ENCODE peak calls at places on chromosomes 4 and X, in five cellular contexts. One of them, this sample, is unnamed.

GRCh38 chr4:6988016-6988715 is 55.0 kb upstream of the TADA2B start:
- DNase-seq in GM03348: no peak
- DNase-seq in NCI-H2171 treated with DMSO at 0.1 percent for 48 hours: no peak
- DNase-seq in pancreas: no peak
- DNase-seq in amniotic stem cell: no peak
- DNase-seq in this sample: no peak

GRCh38 chr4:165505991-165506779 is 127.4 kb downstream of the CPE start:
- DNase-seq in GM03348: peak; percentile 52
- DNase-seq in amniotic stem cell: peak; percentile 24
- DNase-seq in NCI-H2171 treated with DMSO at 0.1 percent for 48 hours: no peak
- DNase-seq in pancreas: no peak
- DNase-seq in this sample: no peak

GRCh38 chrX:79081895-79082512 is 62.5 kb upstream of the GPR174 start:
- DNase-seq in amniotic stem cell: no peak
- DNase-seq in pancreas: no peak
- DNase-seq in GM03348: peak; percentile 29
- DNase-seq in NCI-H2171 treated with DMSO at 0.1 percent for 48 hours: no peak
- DNase-seq in this sample: peak; percentile 68

GRCh38 chrX:34521563-34521962 is 135.5 kb downstream of the TMEM47 start:
- DNase-seq in amniotic stem cell: no peak
- DNase-seq in NCI-H2171 treated with DMSO at 0.1 percent for 48 hours: no peak
- DNase-seq in pancreas: no peak
- DNase-seq in GM03348: peak; percentile 2
- DNase-seq in this sample: no peak

GRCh38 chr4:11704136-11704535 is 275.4 kb upstream of the HS3ST1 start:
- DNase-seq in pancreas: no peak
- DNase-seq in GM03348: no peak
- DNase-seq in NCI-H2171 treated with DMSO at 0.1 percent for 48 hours: no peak
- DNase-seq in amniotic stem cell: no peak
- DNase-seq in this sample: no peak

GRCh38 chrX:70769659-70770232 is 138.8 kb downstream of the TEX11 start:
- DNase-seq in pancreas: no peak
- DNase-seq in NCI-H2171 treated with DMSO at 0.1 percent for 48 hours: no peak
- DNase-seq in amniotic stem cell: no peak
- DNase-seq in GM03348: peak; percentile 10
- DNase-seq in this sample: peak; percentile 8

GRCh38 chrX:153687121-153688039 is at the start of gene SLC6A8:
- DNase-seq in pancreas: peak; percentile 88
- DNase-seq in GM03348: peak; percentile 92
- DNase-seq in amniotic stem cell: peak; percentile 4
- DNase-seq in NCI-H2171 treated with DMSO at 0.1 percent for 48 hours: peak; percentile 50
- DNase-seq in this sample: peak; percentile 80

GRCh38 chrX:8341814-8342590 is 122.6 kb upstream of the VCX3B start:
- DNase-seq in amniotic stem cell: no peak
- DNase-seq in GM03348: no peak
- DNase-seq in pancreas: no peak
- DNase-seq in NCI-H2171 treated with DMSO at 0.1 percent for 48 hours: no peak
- DNase-seq in this sample: no peak

GRCh38 chrX:97637289-97637688 is 753.6 kb downstream of the RPA4 start:
- DNase-seq in amniotic stem cell: no peak
- DNase-seq in GM03348: no peak
- DNase-seq in pancreas: no peak
- DNase-seq in NCI-H2171 treated with DMSO at 0.1 percent for 48 hours: no peak
- DNase-seq in this sample: no peak

GRCh38 chr4:68366600-68366999 is 16.7 kb upstream of the YTHDC1 start:
- DNase-seq in amniotic stem cell: no peak
- DNase-seq in pancreas: no peak
- DNase-seq in GM03348: no peak
- DNase-seq in NCI-H2171 treated with DMSO at 0.1 percent for 48 hours: no peak
- DNase-seq in this sample: no peak

GRCh38 chr4:183618681-183619080 is 40.3 kb downstream of the RWDD4 start:
- DNase-seq in NCI-H2171 treated with DMSO at 0.1 percent for 48 hours: no peak
- DNase-seq in amniotic stem cell: no peak
- DNase-seq in GM03348: peak; percentile 42
- DNase-seq in pancreas: no peak
- DNase-seq in this sample: no peak

GRCh38 chr4:37486134-37486533 is 200.0 kb downstream of the RELL1 start:
- DNase-seq in amniotic stem cell: no peak
- DNase-seq in GM03348: no peak
- DNase-seq in pancreas: no peak
- DNase-seq in NCI-H2171 treated with DMSO at 0.1 percent for 48 hours: no peak
- DNase-seq in this sample: no peak

GRCh38 chr4:132956951-132957350 is 192.1 kb upstream of the PCDH10 start:
- DNase-seq in GM03348: no peak
- DNase-seq in amniotic stem cell: no peak
- DNase-seq in NCI-H2171 treated with DMSO at 0.1 percent for 48 hours: no peak
- DNase-seq in pancreas: no peak
- DNase-seq in this sample: no peak

GRCh38 chr4:87716350-87717041 is 66.4 kb downstream of the DMP1 start:
- DNase-seq in pancreas: no peak
- DNase-seq in amniotic stem cell: no peak
- DNase-seq in NCI-H2171 treated with DMSO at 0.1 percent for 48 hours: no peak
- DNase-seq in GM03348: no peak
- DNase-seq in this sample: no peak